ENCODE peak calls at places on chromosomes 7 and 10, in five cellular contexts. B is CD4-positive, alpha-beta T cell; D is neural crest cell; Q is tibial artery; L is A549. J is an unnamed sample.

GRCh38 chr7:107850671-107851070 is 40.3 kb upstream of the DLD start:
- DNase-seq in B (no peak), D (no peak), Q (no peak), L (no peak), J (no peak)

GRCh38 chr7:101357433-101357832 is 5.2 kb upstream of the COL26A1 start:
- DNase-seq in B (no peak), D (no peak), Q (no peak), L (no peak), J (no peak)

GRCh38 chr7:22356010-22356854 is 722 bp downstream of the RAPGEF5 start:
- DNase-seq in B (no peak), D (peak), Q (no peak), L (no peak), J (peak)

GRCh38 chr10:28661035-28661434 is 16.3 kb upstream of the BAMBI start:
- DNase-seq in B (no peak), D (no peak), Q (peak), L (no peak), J (no peak)

GRCh38 chr10:45419673-45420020 is 45.6 kb downstream of the ALOX5 start:
- DNase-seq in B (no peak), D (no peak), Q (no peak), L (no peak), J (no peak)

GRCh38 chr10:131730771-131731497 is 169.9 kb upstream of the PPP2R2D start:
- DNase-seq in B (no peak), D (no peak), Q (no peak), L (no peak), J (no peak)

GRCh38 chr7:3301831-3302618 is 973 bp downstream of the SDK1 start:
- DNase-seq in B (no peak), D (peak), Q (no peak), L (peak), J (peak)

GRCh38 chr7:128938524-128939074 is 872 bp downstream of the IRF5 start:
- DNase-seq in B (no peak), D (no peak), Q (no peak), L (no peak), J (no peak)

GRCh38 chr7:22667562-22668239 is 59.3 kb upstream of the IL6 start:
- DNase-seq in B (no peak), D (no peak), Q (no peak), L (peak), J (no peak)

GRCh38 chr10:58209669-58210068 is 58.0 kb downstream of the IPMK start:
- DNase-seq in B (no peak), D (no peak), Q (no peak), L (no peak), J (no peak)

GRCh38 chr10:110409926-110410325 is 87.8 kb upstream of the DUSP5 start:
- DNase-seq in B (no peak), D (no peak), Q (no peak), L (no peak), J (no peak)

GRCh38 chr10:62323751-62324150 is 50.4 kb upstream of the ZNF365 start:
- DNase-seq in B (no peak), D (no peak), Q (no peak), L (no peak), J (no peak)

GRCh38 chr10:58291538-58292174 is 22.7 kb downstream of the CISD1 start:
- DNase-seq in B (peak), D (no peak), Q (peak), L (peak), J (no peak)

GRCh38 chr7:125678771-125679170 is 749.1 kb upstream of the POT1 start:
- DNase-seq in B (no peak), D (no peak), Q (no peak), L (no peak), J (no peak)

GRCh38 chr10:105742184-105742583 is 1101.1 kb downstream of the SORCS3 start:
- DNase-seq in B (no peak), D (no peak), Q (no peak), L (no peak), J (no peak)

GRCh38 chr10:5833814-5834213 is 20.6 kb upstream of the GDI2 start:
- DNase-seq in B (no peak), D (no peak), Q (no peak), L (no peak), J (no peak)

GRCh38 chr10:125008689-125009579 is 67.0 kb downstream of the ZRANB1 start:
- DNase-seq in B (no peak), D (no peak), Q (peak), L (no peak), J (no peak)

GRCh38 chr10:61487506-61487905 is 34.3 kb upstream of the TMEM26 start:
- DNase-seq in B (no peak), D (no peak), Q (no peak), L (no peak), J (no peak)

GRCh38 chr7:126792501-126792900 is 460.2 kb downstream of the GRM8 start:
- DNase-seq in B (no peak), D (no peak), Q (no peak), L (no peak), J (no peak)

GRCh38 chr10:72316748-72317435 is 37.8 kb downstream of the DNAJB12 start:
- DNase-seq in B (peak), D (no peak), Q (no peak), L (no peak), J (no peak)

GRCh38 chr7:23468721-23469149 is 1.6 kb downstream of the IGF2BP3 start:
- DNase-seq in B (no peak), D (peak), Q (no peak), L (no peak), J (peak)

GRCh38 chr10:133337079-133337725 is 506 bp upstream of the CALY start:
- DNase-seq in B (no peak), D (no peak), Q (no peak), L (no peak), J (no peak)

GRCh38 chr10:28988980-28989379 is 299.9 kb upstream of the LYZL1 start:
- DNase-seq in B (no peak), D (no peak), Q (no peak), L (no peak), J (no peak)

GRCh38 chr10:72645263-72645858 is 19.5 kb upstream of the MICU1 start:
- DNase-seq in B (no peak), D (no peak), Q (no peak), L (no peak), J (no peak)

GRCh38 chr10:60314306-60314940 is 75.3 kb downstream of the ANK3 start:
- DNase-seq in B (no peak), D (no peak), Q (no peak), L (no peak), J (no peak)

GRCh38 chr7:40944981-40945585 is 757.8 kb downstream of the INHBA start:
- DNase-seq in B (no peak), D (no peak), Q (no peak), L (no peak), J (no peak)

GRCh38 chr10:71512213-71512745 is 115.6 kb downstream of the CDH23 start:
- DNase-seq in B (no peak), D (no peak), Q (no peak), L (no peak), J (no peak)

GRCh38 chr10:119316729-119317097 is 109.3 kb downstream of the GRK5 start:
- DNase-seq in B (no peak), D (no peak), Q (no peak), L (peak), J (no peak)

GRCh38 chr10:624605-625334 is 64.7 kb downstream of the DIP2C start:
- DNase-seq in B (no peak), D (peak), Q (peak), L (no peak), J (no peak)

GRCh38 chr7:6221340-6222319 is 50.8 kb downstream of the CYTH3 start:
- DNase-seq in B (peak), D (no peak), Q (no peak), L (no peak), J (no peak)

GRCh38 chr7:13851756-13852155 is 137.7 kb downstream of the ETV1 start:
- DNase-seq in B (no peak), D (no peak), Q (no peak), L (no peak), J (no peak)

GRCh38 chr7:111903797-111904196 is 302.4 kb downstream of the DOCK4 start:
- DNase-seq in B (no peak), D (no peak), Q (no peak), L (no peak), J (no peak)

GRCh38 chr10:108374991-108375390 is 1210.5 kb upstream of the SORCS1 start:
- DNase-seq in B (no peak), D (no peak), Q (no peak), L (no peak), J (no peak)

GRCh38 chr7:33886100-33886623 is 19.2 kb upstream of the BMPER start:
- DNase-seq in B (no peak), D (peak), Q (no peak), L (peak), J (peak)

GRCh38 chr7:41930538-41931262 is 227.8 kb upstream of the INHBA start:
- DNase-seq in B (no peak), D (no peak), Q (no peak), L (no peak), J (no peak)

GRCh38 chr10:86319626-86320025 is 47.0 kb downstream of the GRID1 start:
- DNase-seq in B (no peak), D (no peak), Q (no peak), L (no peak), J (no peak)

GRCh38 chr7:32074787-32075570 is 4.8 kb upstream of the PDE1C start:
- DNase-seq in B (no peak), D (no peak), Q (no peak), L (no peak), J (no peak)

GRCh38 chr10:102815790-102816549 is 21.2 kb downstream of the CYP17A1 start:
- DNase-seq in B (no peak), D (no peak), Q (peak), L (no peak), J (no peak)

DNA sequence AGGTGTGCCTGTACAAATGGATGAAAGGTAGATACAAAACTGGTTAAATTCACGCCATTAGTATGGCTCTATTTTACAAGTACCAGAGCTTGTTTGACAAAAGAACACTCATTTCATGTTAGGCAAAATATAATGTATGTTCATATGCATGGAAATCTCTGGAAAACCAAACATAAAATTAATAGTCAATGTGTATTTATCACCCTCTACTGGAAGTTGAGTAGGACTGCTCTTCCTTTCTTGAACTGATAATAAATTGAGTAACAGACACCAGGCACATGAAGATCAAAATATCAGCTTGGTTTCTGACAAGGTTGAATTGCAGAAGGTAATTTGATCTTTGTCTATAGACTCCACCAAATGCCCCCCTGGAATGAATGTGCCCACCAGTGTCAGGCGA is 19.8 kb upstream of the AKR1B1 start:
- DNase-seq in B (no peak), D (no peak), Q (no peak), L (no peak), J (no peak)
- TF ChIP-seq CTCF in B (no peak), D (no peak), Q (no peak), L (peak), J (no peak)

GRCh38 chr10:90968448-90969086 is 47.7 kb upstream of the ANKRD1 start:
- DNase-seq in B (no peak), D (no peak), Q (no peak), L (no peak), J (no peak)

GRCh38 chr10:90967865-90968264 is 47.0 kb upstream of the ANKRD1 start:
- DNase-seq in B (no peak), D (no peak), Q (no peak), L (no peak), J (no peak)

GRCh38 chr10:90966146-90966545 is 45.3 kb upstream of the ANKRD1 start:
- DNase-seq in B (no peak), D (no peak), Q (no peak), L (no peak), J (no peak)

GRCh38 chr10:90969148-90969547 is 48.3 kb upstream of the ANKRD1 start:
- DNase-seq in B (no peak), D (no peak), Q (no peak), L (no peak), J (no peak)

GRCh38 chr10:90969947-90970673 is 49.2 kb upstream of the ANKRD1 start:
- DNase-seq in B (no peak), D (no peak), Q (no peak), L (no peak), J (no peak)
- TF ChIP-seq CTCF in B (no peak), D (no peak), Q (peak), L (no peak), J (no peak)

DNA sequence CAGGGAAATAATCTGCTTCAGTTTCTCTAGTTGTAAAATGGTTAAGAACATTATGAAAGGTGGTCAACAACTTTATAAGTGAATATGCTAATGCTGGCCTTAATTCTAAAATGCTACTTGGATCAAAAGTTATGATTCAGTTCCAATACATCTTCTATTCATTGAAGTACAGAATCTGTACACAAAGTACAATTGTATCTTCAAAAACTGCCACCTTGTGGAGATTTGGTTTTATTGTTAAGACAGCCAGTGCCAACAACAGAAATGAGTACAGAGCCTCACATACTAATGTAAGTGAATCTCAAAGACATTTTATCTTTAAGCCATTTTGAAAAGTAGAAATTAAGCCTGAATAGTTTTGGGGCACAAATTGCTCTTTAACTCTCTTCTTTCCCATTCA is 194.0 kb downstream of the CFTR start:
- DNase-seq in B (no peak), D (no peak), Q (no peak), L (peak), J (no peak)
- TF ChIP-seq CTCF in B (no peak), D (peak), Q (peak), L (peak), J (no peak)

GRCh38 chr7:146112755-146113154 is 3.8 kb upstream of the CNTNAP2 start:
- DNase-seq in B (no peak), D (no peak), Q (no peak), L (no peak), J (no peak)

GRCh38 chr7:146119016-146119415 is 2.4 kb downstream of the CNTNAP2 start:
- DNase-seq in B (no peak), D (no peak), Q (no peak), L (no peak), J (no peak)

GRCh38 chr7:146115665-146116451 is 743 bp upstream of the CNTNAP2 start:
- DNase-seq in B (no peak), D (peak), Q (no peak), L (no peak), J (peak)

GRCh38 chr7:146116452-146117219 is at the start of gene CNTNAP2:
- DNase-seq in B (no peak), D (peak), Q (no peak), L (no peak), J (peak)
- TF ChIP-seq CTCF in B (no peak), D (no peak), Q (no peak), L (no peak), J (no peak)

DNA sequence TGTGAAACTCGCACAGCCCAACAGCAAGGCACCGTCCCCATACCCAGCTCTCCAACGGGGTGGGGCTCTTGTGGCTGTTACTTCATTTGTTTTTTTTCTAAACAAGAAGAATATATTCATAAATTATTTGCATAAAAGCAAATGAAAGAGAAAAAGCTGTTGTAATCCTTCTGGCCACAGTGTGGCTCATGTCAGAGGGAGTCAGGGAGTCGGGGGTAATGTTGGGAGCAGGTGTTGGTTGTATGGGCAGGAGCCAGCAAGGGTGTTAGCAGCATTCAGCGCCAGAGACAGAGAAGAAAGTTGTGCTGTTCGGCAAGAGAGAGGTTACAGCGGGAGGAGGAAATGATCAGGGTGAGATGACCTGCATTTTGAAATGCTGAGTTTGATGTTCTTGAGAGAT is 13.3 kb downstream of the PFKP start:
- DNase-seq in B (no peak), D (no peak), Q (no peak), L (no peak), J (no peak)
- TF ChIP-seq CTCF in B (no peak), D (no peak), Q (no peak), L (no peak), J (no peak)

GRCh38 chr10:34016541-34016940 is 682.1 kb upstream of the NRP1 start:
- DNase-seq in B (no peak), D (no peak), Q (no peak), L (no peak), J (no peak)

GRCh38 chr10:34018129-34018528 is 683.7 kb upstream of the NRP1 start:
- DNase-seq in B (no peak), D (no peak), Q (no peak), L (no peak), J (no peak)

GRCh38 chr10:34015700-34016099 is 681.2 kb upstream of the NRP1 start:
- DNase-seq in B (no peak), D (no peak), Q (no peak), L (no peak), J (no peak)

GRCh38 chr10:34018811-34019210 is 684.3 kb upstream of the NRP1 start:
- DNase-seq in B (no peak), D (no peak), Q (no peak), L (no peak), J (no peak)

GRCh38 chr10:34017281-34017680 is 682.8 kb upstream of the NRP1 start:
- DNase-seq in B (no peak), D (no peak), Q (no peak), L (no peak), J (no peak)
- TF ChIP-seq CTCF in B (no peak), D (peak), Q (no peak), L (no peak), J (peak)

GRCh38 chr7:90459888-90460287 is 9.6 kb upstream of the PTTG1IP2 start:
- DNase-seq in B (no peak), D (no peak), Q (no peak), L (peak), J (no peak)

GRCh38 chr7:90458104-90458503 is 11.3 kb upstream of the PTTG1IP2 start:
- DNase-seq in B (no peak), D (no peak), Q (no peak), L (no peak), J (no peak)

GRCh38 chr7:90453931-90454330 is 15.5 kb upstream of the PTTG1IP2 start:
- DNase-seq in B (no peak), D (no peak), Q (no peak), L (no peak), J (no peak)

GRCh38 chr7:90453259-90453891 is 16.1 kb upstream of the PTTG1IP2 start:
- DNase-seq in B (no peak), D (no peak), Q (no peak), L (no peak), J (no peak)

GRCh38 chr7:90455163-90456030 is 14.0 kb upstream of the PTTG1IP2 start:
- DNase-seq in B (no peak), D (no peak), Q (no peak), L (peak), J (no peak)
- TF ChIP-seq CTCF in B (peak), D (peak), Q (peak), L (peak), J (peak)

DNA sequence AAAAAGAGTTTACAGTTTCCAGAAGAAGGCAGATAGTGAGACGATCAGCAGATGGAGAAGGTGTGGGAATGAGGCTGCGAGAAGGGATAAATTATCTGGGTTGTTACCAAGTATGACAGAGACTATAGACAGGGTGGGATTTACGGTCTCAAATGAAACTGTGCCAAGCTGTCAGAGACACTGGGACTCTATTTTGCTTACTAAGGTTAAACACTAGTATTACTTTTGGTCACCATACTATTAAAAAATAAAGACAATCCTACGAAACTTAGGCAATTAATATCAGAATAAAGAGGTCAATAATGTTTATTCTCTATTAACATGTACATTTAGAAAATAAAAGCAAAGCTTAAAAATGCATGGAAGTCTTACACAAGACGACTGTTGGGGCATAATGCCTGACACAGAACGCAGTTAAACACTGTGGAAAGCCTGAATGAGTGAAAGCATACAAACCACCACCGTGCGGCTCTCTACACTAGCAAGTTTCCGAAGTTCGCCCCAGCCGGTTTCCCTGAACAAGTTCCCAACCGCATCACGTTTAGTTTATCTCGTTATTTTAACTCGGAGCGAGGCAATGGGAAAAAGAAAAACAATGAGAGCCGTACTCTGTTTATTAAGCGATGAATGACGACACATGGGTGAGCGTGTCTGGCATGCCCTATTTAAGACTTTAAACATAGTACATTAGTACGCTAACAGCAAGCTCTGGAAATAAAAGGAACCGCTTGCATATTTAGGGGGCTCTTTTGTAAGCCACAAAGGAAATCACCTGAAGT is 911 bp upstream of the CC2D2B start:
- DNase-seq in B (peak), D (peak), Q (peak), L (peak), J (peak)
- TF ChIP-seq CTCF in B (no peak), D (no peak), Q (no peak), L (no peak), J (no peak)

DNA sequence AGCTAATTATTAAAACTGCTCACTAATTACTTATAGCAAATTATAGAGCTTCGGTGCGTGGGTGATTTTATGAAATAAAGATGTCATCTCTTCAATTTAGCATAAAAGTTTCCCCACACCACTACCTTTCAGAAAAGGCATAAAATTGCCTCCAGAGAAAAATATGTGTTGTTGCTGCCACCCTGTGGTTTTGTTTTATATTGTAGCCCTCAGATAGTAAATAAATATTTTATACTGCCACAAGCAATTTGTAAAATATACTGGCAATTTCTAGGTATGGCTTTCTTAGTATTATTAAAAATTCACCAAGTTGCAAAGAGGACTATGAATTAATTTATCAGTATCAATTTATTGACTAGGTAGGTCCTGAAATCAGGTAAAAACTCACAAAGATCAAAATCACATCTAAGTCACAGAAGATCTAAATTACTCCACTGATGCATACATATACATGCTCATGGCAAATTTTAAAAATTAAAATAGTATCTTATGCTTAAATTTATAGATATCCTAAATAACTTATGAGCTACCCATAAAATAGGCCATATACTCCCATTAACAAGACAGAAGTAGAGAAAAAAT is 26.5 kb downstream of the ASNS start:
- DNase-seq in B (no peak), D (peak), Q (no peak), L (peak), J (peak)
- TF ChIP-seq CTCF in B (peak), D (peak), Q (peak), L (peak), J (peak)